ENCODE peak calls at places on chromosome 6, in eight cellular contexts. N, C, K, Z, E, H, U and M are unnamed samples.

GRCh38 chr6:38221236-38221635 is 401.7 kb downstream of the ZFAND3 start:
- DNase-seq in N (no peak), C (no peak), K (no peak), Z (no peak), E (no peak), H (no peak), U (no peak), M (no peak)

GRCh38 chr6:47187883-47188587 is 121.7 kb downstream of the TNFRSF21 start:
- DNase-seq in N (no peak), C (no peak), K (no peak), Z (peak; percentile 41), E (peak; percentile 22), H (no peak), U (no peak), M (no peak)

GRCh38 chr6:89050697-89051096 is 29.9 kb upstream of the PNRC1 start:
- DNase-seq in N (no peak), C (no peak), K (peak; percentile 40), Z (no peak), E (no peak), H (no peak), U (no peak), M (no peak)

GRCh38 chr6:64280569-64280968 is 645.0 kb downstream of the PHF3 start:
- DNase-seq in N (no peak), C (peak; percentile 72), K (peak; percentile 24), Z (peak; percentile 3), E (peak; percentile 71), H (peak; percentile 6), U (no peak), M (peak; percentile 48)

GRCh38 chr6:85360794-85361642 is 88.9 kb upstream of the NT5E start:
- DNase-seq in N (peak; percentile 35), C (peak; percentile 87), K (no peak), Z (peak; percentile 98), E (peak; percentile 91), H (no peak), U (no peak), M (no peak)

GRCh38 chr6:26304213-26305096 is 60.5 kb upstream of the BTN3A2 start:
- DNase-seq in N (peak; percentile 62), C (peak; percentile 89), K (peak; percentile 20), Z (peak; percentile 56), E (no peak), H (no peak), U (no peak), M (peak; percentile 45)

GRCh38 chr6:52839124-52840055 is 1.2 kb downstream of the GSTA5 start:
- DNase-seq in N (no peak), C (peak; percentile 75), K (peak; percentile 72), Z (peak; percentile 45), E (peak; percentile 87), H (peak; percentile 68), U (no peak), M (peak; percentile 74)

GRCh38 chr6:452301-453067 is 60.9 kb downstream of the IRF4 start:
- DNase-seq in N (no peak), C (no peak), K (no peak), Z (no peak), E (no peak), H (no peak), U (no peak), M (peak; percentile 17)

GRCh38 chr6:81814365-81815109 is 62.1 kb upstream of the TENT5A start:
- DNase-seq in N (peak; percentile 34), C (peak; percentile 29), K (no peak), Z (peak; percentile 44), E (peak; percentile 51), H (no peak), U (no peak), M (no peak)

GRCh38 chr6:29651413-29652197 is 5.3 kb upstream of the MOG start:
- DNase-seq in N (no peak), C (peak; percentile 44), K (no peak), Z (peak; percentile 18), E (peak; percentile 71), H (peak; percentile 54), U (no peak), M (no peak)

GRCh38 chr6:134750669-134751068 is 199.2 kb downstream of the ALDH8A1 start:
- DNase-seq in N (no peak), C (no peak), K (no peak), Z (peak; percentile 54), E (no peak), H (no peak), U (no peak), M (no peak)

GRCh38 chr6:125140808-125141207 is 12.8 kb upstream of the TPD52L1 start:
- DNase-seq in N (no peak), C (no peak), K (no peak), Z (peak; percentile 68), E (no peak), H (no peak), U (no peak), M (no peak)

GRCh38 chr6:34135541-34135940 is 10.3 kb downstream of the GRM4 start:
- DNase-seq in N (no peak), C (no peak), K (no peak), Z (no peak), E (no peak), H (no peak), U (no peak), M (no peak)

GRCh38 chr6:151431336-151431735 is 20.6 kb downstream of the RMND1 start:
- DNase-seq in N (no peak), C (no peak), K (no peak), Z (peak; percentile 57), E (no peak), H (no peak), U (no peak), M (no peak)

GRCh38 chr6:87968435-87969278 is 79.0 kb upstream of the SPACA1 start:
- DNase-seq in N (peak; percentile 67), C (peak; percentile 27), K (peak; percentile 12), Z (peak; percentile 6), E (peak; percentile 11), H (peak; percentile 30), U (no peak), M (peak; percentile 38)

GRCh38 chr6:136129365-136129764 is 120.7 kb downstream of the MTFR2 start:
- DNase-seq in N (no peak), C (peak; percentile 37), K (no peak), Z (no peak), E (no peak), H (no peak), U (no peak), M (no peak)

GRCh38 chr6:88922775-88923548 is 40.5 kb downstream of the RNGTT start:
- DNase-seq in N (no peak), C (peak; percentile 25), K (no peak), Z (peak; percentile 28), E (no peak), H (no peak), U (no peak), M (no peak)

GRCh38 chr6:140708386-140708785 is 1333.9 kb upstream of the CITED2 start:
- DNase-seq in N (no peak), C (peak; percentile 62), K (no peak), Z (no peak), E (no peak), H (no peak), U (no peak), M (no peak)

GRCh38 chr6:78570044-78570443 is 297.3 kb upstream of the IRAK1BP1 start:
- DNase-seq in N (no peak), C (no peak), K (no peak), Z (no peak), E (no peak), H (no peak), U (no peak), M (no peak)

GRCh38 chr6:154485784-154486183 is 24.7 kb downstream of the CNKSR3 start:
- DNase-seq in N (no peak), C (no peak), K (no peak), Z (no peak), E (no peak), H (no peak), U (no peak), M (no peak)

DNA sequence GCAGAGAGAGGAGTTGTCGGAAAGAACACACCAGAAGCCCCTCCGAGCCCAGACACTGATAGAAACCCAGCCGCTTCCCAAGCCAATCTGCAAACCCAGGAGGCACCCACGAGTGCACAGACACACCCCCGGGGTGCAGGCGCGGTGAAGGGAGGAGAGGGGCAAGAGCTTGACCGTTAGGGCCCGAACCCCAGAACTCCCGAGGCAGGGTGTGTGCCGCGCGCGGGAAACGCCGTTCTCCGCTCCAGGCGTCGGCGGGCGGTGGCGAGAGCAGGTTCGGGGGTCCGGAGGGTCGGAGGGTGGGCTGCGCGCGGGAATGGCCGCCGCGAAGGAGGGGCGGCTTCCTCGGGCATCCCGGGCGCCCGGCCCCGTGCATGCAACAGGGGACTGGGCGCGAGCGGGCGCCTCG is 549 bp downstream of the ELOVL2 start:
- DNase-seq in N (no peak), C (no peak), K (no peak), Z (no peak), E (no peak), H (no peak), U (no peak), M (peak; percentile 32)
- H3K27me3 ChIP-seq in N (peaks cover 100% of the 10 kb centered on the region), C (peaks cover 96% of the 10 kb centered on the region), K (no peaks in the 10 kb centered on the region), Z (peaks cover 11% of the 10 kb centered on the region), E (peaks cover 35% of the 10 kb centered on the region), H (peaks cover 3% of the 10 kb centered on the region), U (no peaks in the 10 kb centered on the region), M (no peaks in the 10 kb centered on the region)

GRCh38 chr6:40569162-40569920 is 17.8 kb downstream of the LRFN2 start:
- DNase-seq in N (no peak), C (no peak), K (no peak), Z (no peak), E (no peak), H (no peak), U (no peak), M (no peak)

GRCh38 chr6:40573221-40573620 is 13.9 kb downstream of the LRFN2 start:
- DNase-seq in N (no peak), C (no peak), K (no peak), Z (no peak), E (no peak), H (no peak), U (no peak), M (no peak)

GRCh38 chr6:40563111-40563510 is 24.1 kb downstream of the LRFN2 start:
- DNase-seq in N (no peak), C (no peak), K (no peak), Z (no peak), E (no peak), H (no peak), U (no peak), M (no peak)

GRCh38 chr6:40568062-40568708 is 19.0 kb downstream of the LRFN2 start:
- DNase-seq in N (no peak), C (no peak), K (no peak), Z (no peak), E (no peak), H (peak; percentile 65), U (no peak), M (no peak)
- H3K4me3 ChIP-seq in N (no peak overlapping the region), C (no peak overlapping the region), K (no peak overlapping the region), Z (no peak overlapping the region), E (no peak overlapping the region), H (no peak overlapping the region), U (no peak overlapping the region), M (no peak overlapping the region)

GRCh38 chr6:43076093-43076927 is at the start of gene PTK7:
- DNase-seq in N (peak; percentile 65), C (peak; percentile 80), K (peak; percentile 70), Z (peak; percentile 63), E (peak; percentile 51), H (peak; percentile 98), U (no peak), M (peak; percentile 71)
- TF ChIP-seq CTCF in N (no peak), C (no peak), K (no peak), Z (no peak), E (no peak), H (no peak), U (no peak), M (no peak)

DNA sequence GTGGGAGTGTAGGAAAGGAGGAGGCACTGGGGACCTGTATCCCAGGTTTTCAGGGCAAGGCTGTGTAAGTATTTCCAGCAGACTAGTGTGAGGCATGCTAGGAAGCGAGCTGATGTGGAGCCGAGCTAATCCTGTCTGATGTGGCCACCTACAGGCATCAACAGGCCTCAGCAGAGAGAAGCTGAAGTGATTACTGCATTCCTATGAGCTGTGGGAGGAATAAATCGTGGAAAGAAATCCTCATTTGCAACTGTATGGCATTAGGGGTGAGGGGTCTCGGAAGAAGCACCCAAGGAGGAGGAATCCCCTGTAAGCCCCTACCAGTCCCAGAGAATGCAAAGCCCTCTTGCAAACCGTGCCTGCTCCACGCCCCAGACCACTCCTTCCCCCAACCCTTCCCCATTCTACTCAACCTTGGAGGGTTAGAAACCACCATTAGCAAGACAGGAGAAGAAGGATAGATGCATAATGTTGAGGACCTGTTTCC is 41.6 kb downstream of the C6orf15 start:
- DNase-seq in N (peak; percentile 43), C (peak; percentile 88), K (peak; percentile 57), Z (peak; percentile 80), E (peak; percentile 84), H (no peak), U (no peak), M (peak; percentile 85)
- H3K27me3 ChIP-seq in N (no peaks in the 10 kb centered on the region), C (no peaks in the 10 kb centered on the region), K (no peaks in the 10 kb centered on the region), Z (peaks cover under 1% of the 10 kb centered on the region), E (no peaks in the 10 kb centered on the region), H (no peaks in the 10 kb centered on the region), U (no peaks in the 10 kb centered on the region), M (no peaks in the 10 kb centered on the region)